ENCODE peak calls at places on chromosomes 13 and 19, in five cellular contexts. E, P, Q, B and L are unnamed samples.

GRCh38 chr13:27455331-27455855 is 5.0 kb upstream of the MTIF3 start:
- DNase-seq in E (no peak), Q (no peak), B (no peak), P (no peak), L (no peak)

GRCh38 chr13:28530729-28531194 is 35.8 kb upstream of the FLT1 start:
- DNase-seq in E (no peak), B (no peak), P (no peak), Q (no peak), L (no peak)

GRCh38 chr13:32001392-32001768 is 30.2 kb upstream of the FRY start:
- DNase-seq in B (peak; percentile 59), Q (no peak), P (peak; percentile 40), E (peak; percentile 18), L (peak; percentile 30)

GRCh38 chr13:109788372-109789195 is 2.2 kb upstream of the IRS2 start:
- DNase-seq in B (no peak), E (no peak), P (no peak), Q (no peak), L (no peak)

GRCh38 chr19:48391100-48392005 is at the start of gene KDELR1:
- DNase-seq in P (peak; percentile 86), B (peak; percentile 88), E (no peak), Q (peak; percentile 82), L (no peak)

GRCh38 chr13:79190932-79191331 is 215.1 kb downstream of the RBM26 start:
- DNase-seq in P (no peak), E (no peak), B (peak; percentile 3), Q (no peak), L (no peak)

GRCh38 chr19:33458807-33459206 is 62.8 kb downstream of the PEPD start:
- DNase-seq in P (peak; percentile 12), E (no peak), B (no peak), Q (no peak), L (no peak)

GRCh38 chr13:85864963-85865530 is 65.8 kb upstream of the SLITRK6 start:
- DNase-seq in Q (no peak), P (no peak), E (no peak), B (no peak), L (no peak)

GRCh38 chr13:110855363-110855762 is 59.5 kb downstream of the ANKRD10 start:
- DNase-seq in B (no peak), P (no peak), Q (no peak), E (no peak), L (no peak)

GRCh38 chr19:14563989-14564650 is 7.7 kb downstream of the NDUFB7 start:
- DNase-seq in B (peak; percentile 63), P (no peak), Q (no peak), E (no peak), L (no peak)

GRCh38 chr19:32322541-32322940 is 22.9 kb upstream of the ZNF507 start:
- DNase-seq in Q (no peak), B (no peak), E (no peak), P (no peak), L (no peak)

GRCh38 chr19:34960940-34961679 is 2.9 kb downstream of the ZNF792 start:
- DNase-seq in B (no peak), Q (no peak), P (no peak), E (no peak), L (no peak)

GRCh38 chr13:70098669-70099068 is 9.0 kb upstream of the ATXN8OS start:
- DNase-seq in B (no peak), P (no peak), E (no peak), Q (no peak), L (no peak)

GRCh38 chr19:4649392-4650094 is 10.2 kb downstream of the TNFAIP8L1 start:
- DNase-seq in Q (no peak), P (no peak), E (no peak), B (no peak), L (no peak)